ENCODE peak calls at places on chromosomes 11 and 22, in seven cellular contexts. One of them, this sample, is unnamed.

GRCh38 chr11:128026596-128026995 is 560.8 kb downstream of the ETS1 start:
- DNase-seq in mesenchymal stem cell: peak; percentile 98
- DNase-seq in H1: no peak
- DNase-seq in IMR-90: peak; percentile 98
- DNase-seq in H9: no peak
- DNase-seq in trophoblast cell: peak; percentile 95
- DNase-seq in neuronal stem cell: no peak
- DNase-seq in this sample: no peak

GRCh38 chr11:72217856-72218745 is 1.5 kb downstream of the FOLR2 start:
- DNase-seq in trophoblast cell: no peak
- DNase-seq in IMR-90: no peak
- DNase-seq in mesenchymal stem cell: no peak
- DNase-seq in H1: no peak
- DNase-seq in H9: no peak
- DNase-seq in neuronal stem cell: no peak
- DNase-seq in this sample: no peak

GRCh38 chr22:19178065-19178658 is 374 bp downstream of the SLC25A1 start:
- DNase-seq in mesenchymal stem cell: peak; percentile 51
- DNase-seq in H1: peak; percentile 73
- DNase-seq in trophoblast cell: peak; percentile 52
- DNase-seq in neuronal stem cell: peak; percentile 55
- DNase-seq in H9: no peak
- DNase-seq in IMR-90: peak; percentile 11
- DNase-seq in this sample: peak; percentile 46

GRCh38 chr11:8337115-8337386 is 73.4 kb upstream of the LMO1 start:
- DNase-seq in mesenchymal stem cell: no peak
- DNase-seq in H9: no peak
- DNase-seq in neuronal stem cell: no peak
- DNase-seq in IMR-90: no peak
- DNase-seq in trophoblast cell: no peak
- DNase-seq in H1: no peak
- DNase-seq in this sample: no peak

GRCh38 chr22:41661713-41662112 is 27.0 kb downstream of the SNU13 start:
- DNase-seq in mesenchymal stem cell: no peak
- DNase-seq in neuronal stem cell: no peak
- DNase-seq in H9: no peak
- DNase-seq in H1: no peak
- DNase-seq in trophoblast cell: no peak
- DNase-seq in IMR-90: no peak
- DNase-seq in this sample: no peak

GRCh38 chr11:33716236-33716635 is 15.6 kb upstream of the C11orf91 start:
- DNase-seq in mesenchymal stem cell: no peak
- DNase-seq in H9: no peak
- DNase-seq in H1: no peak
- DNase-seq in IMR-90: no peak
- DNase-seq in neuronal stem cell: no peak
- DNase-seq in trophoblast cell: peak; percentile 62
- DNase-seq in this sample: no peak

GRCh38 chr11:46064221-46064620 is 57.0 kb downstream of the PHF21A start:
- DNase-seq in H9: no peak
- DNase-seq in neuronal stem cell: no peak
- DNase-seq in mesenchymal stem cell: peak; percentile 19
- DNase-seq in IMR-90: peak; percentile 64
- DNase-seq in H1: no peak
- DNase-seq in trophoblast cell: peak; percentile 45
- DNase-seq in this sample: peak; percentile 65

GRCh38 chr11:75802022-75802912 is 12.7 kb upstream of the UVRAG start:
- DNase-seq in mesenchymal stem cell: no peak
- DNase-seq in IMR-90: no peak
- DNase-seq in H9: peak; percentile 19
- DNase-seq in trophoblast cell: no peak
- DNase-seq in neuronal stem cell: no peak
- DNase-seq in H1: no peak
- DNase-seq in this sample: no peak

GRCh38 chr11:22508691-22509090 is 116.9 kb downstream of the FANCF start:
- DNase-seq in neuronal stem cell: peak; percentile 31
- DNase-seq in mesenchymal stem cell: no peak
- DNase-seq in H9: no peak
- DNase-seq in IMR-90: no peak
- DNase-seq in trophoblast cell: no peak
- DNase-seq in H1: no peak
- DNase-seq in this sample: no peak

GRCh38 chr11:1520987-1521349 is 34.4 kb upstream of the MOB2 start:
- DNase-seq in IMR-90: no peak
- DNase-seq in trophoblast cell: no peak
- DNase-seq in neuronal stem cell: no peak
- DNase-seq in H1: no peak
- DNase-seq in mesenchymal stem cell: no peak
- DNase-seq in H9: no peak
- DNase-seq in this sample: no peak

GRCh38 chr11:1523077-1523476 is 36.5 kb upstream of the MOB2 start:
- DNase-seq in H9: no peak
- DNase-seq in IMR-90: no peak
- DNase-seq in H1: no peak
- DNase-seq in neuronal stem cell: no peak
- DNase-seq in mesenchymal stem cell: no peak
- DNase-seq in trophoblast cell: peak; percentile 62
- DNase-seq in this sample: no peak

GRCh38 chr11:1521382-1522080 is 35.0 kb upstream of the MOB2 start:
- DNase-seq in trophoblast cell: no peak
- DNase-seq in H9: no peak
- DNase-seq in H1: no peak
- DNase-seq in neuronal stem cell: no peak
- DNase-seq in mesenchymal stem cell: no peak
- DNase-seq in IMR-90: no peak
- DNase-seq in this sample: no peak

GRCh38 chr11:1522081-1522424 is 35.5 kb upstream of the MOB2 start:
- DNase-seq in H1: no peak
- DNase-seq in trophoblast cell: no peak
- DNase-seq in mesenchymal stem cell: no peak
- DNase-seq in IMR-90: no peak
- DNase-seq in neuronal stem cell: no peak
- DNase-seq in H9: no peak
- DNase-seq in this sample: no peak

DNA sequence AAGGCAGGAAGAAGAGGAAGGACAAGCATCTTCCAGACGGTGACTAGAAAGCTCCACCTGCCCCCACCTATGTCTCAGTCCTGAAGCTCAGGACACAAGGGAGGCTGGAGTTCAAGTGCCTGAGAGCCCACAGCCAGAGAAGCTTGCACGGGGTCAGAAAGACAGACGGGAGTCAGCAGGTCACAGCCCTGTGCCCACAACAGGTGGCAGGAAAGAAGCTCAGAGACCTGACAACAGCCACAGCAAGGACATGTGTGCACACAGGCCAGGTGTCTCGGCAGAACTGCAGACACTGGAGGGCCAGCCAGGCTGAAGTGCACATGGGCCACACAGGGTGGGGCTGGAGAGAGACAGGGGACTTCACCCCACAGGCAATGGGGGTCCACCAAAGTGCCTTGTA is 37.2 kb upstream of the MOB2 start:
- DNase-seq in H1: no peak
- DNase-seq in mesenchymal stem cell: no peak
- DNase-seq in trophoblast cell: no peak
- DNase-seq in neuronal stem cell: no peak
- DNase-seq in H9: no peak
- DNase-seq in IMR-90: no peak
- DNase-seq in this sample: no peak
- H2AK5ac ChIP-seq in H1: no peak overlapping the region
- H2AK5ac ChIP-seq in mesenchymal stem cell: no peak overlapping the region
- H2AK5ac ChIP-seq in trophoblast cell: no peak overlapping the region
- H2AK5ac ChIP-seq in neuronal stem cell: no peak overlapping the region
- H2AK5ac ChIP-seq in H9: no peak overlapping the region
- H2AK5ac ChIP-seq in IMR-90: no peak overlapping the region
- H2AK5ac ChIP-seq in this sample: no peak overlapping the region

GRCh38 chr11:62999649-63000048 is 14.9 kb upstream of the SLC22A6 start:
- DNase-seq in mesenchymal stem cell: no peak
- DNase-seq in H9: no peak
- DNase-seq in H1: no peak
- DNase-seq in neuronal stem cell: no peak
- DNase-seq in IMR-90: no peak
- DNase-seq in trophoblast cell: no peak
- DNase-seq in this sample: no peak

GRCh38 chr11:62994775-62995174 is 10.0 kb upstream of the SLC22A6 start:
- DNase-seq in trophoblast cell: peak; percentile 14
- DNase-seq in H1: no peak
- DNase-seq in H9: no peak
- DNase-seq in mesenchymal stem cell: no peak
- DNase-seq in neuronal stem cell: no peak
- DNase-seq in IMR-90: no peak
- DNase-seq in this sample: no peak

GRCh38 chr11:62996271-62996670 is 11.5 kb upstream of the SLC22A6 start:
- DNase-seq in neuronal stem cell: no peak
- DNase-seq in mesenchymal stem cell: no peak
- DNase-seq in trophoblast cell: no peak
- DNase-seq in H9: no peak
- DNase-seq in H1: no peak
- DNase-seq in IMR-90: no peak
- DNase-seq in this sample: no peak

GRCh38 chr11:62999156-62999555 is 14.4 kb upstream of the SLC22A6 start:
- DNase-seq in H9: no peak
- DNase-seq in neuronal stem cell: no peak
- DNase-seq in IMR-90: no peak
- DNase-seq in mesenchymal stem cell: no peak
- DNase-seq in H1: no peak
- DNase-seq in trophoblast cell: no peak
- DNase-seq in this sample: no peak
- H2AK5ac ChIP-seq in H9: no peak overlapping the region
- H2AK5ac ChIP-seq in neuronal stem cell: no peak overlapping the region
- H2AK5ac ChIP-seq in IMR-90: no peak overlapping the region
- H2AK5ac ChIP-seq in mesenchymal stem cell: no peak overlapping the region
- H2AK5ac ChIP-seq in H1: no peak overlapping the region
- H2AK5ac ChIP-seq in trophoblast cell: no peak overlapping the region
- H2AK5ac ChIP-seq in this sample: no peak overlapping the region

GRCh38 chr11:123354371-123354770 is 75.7 kb upstream of the GRAMD1B start:
- DNase-seq in trophoblast cell: no peak
- DNase-seq in H9: no peak
- DNase-seq in neuronal stem cell: no peak
- DNase-seq in H1: no peak
- DNase-seq in IMR-90: no peak
- DNase-seq in mesenchymal stem cell: no peak
- DNase-seq in this sample: no peak
- H2AK5ac ChIP-seq in trophoblast cell: no peak overlapping the region
- H2AK5ac ChIP-seq in H9: no peak overlapping the region
- H2AK5ac ChIP-seq in neuronal stem cell: no peak overlapping the region
- H2AK5ac ChIP-seq in H1: no peak overlapping the region
- H2AK5ac ChIP-seq in IMR-90: no peak overlapping the region
- H2AK5ac ChIP-seq in mesenchymal stem cell: no peak overlapping the region
- H2AK5ac ChIP-seq in this sample: no peak overlapping the region

DNA sequence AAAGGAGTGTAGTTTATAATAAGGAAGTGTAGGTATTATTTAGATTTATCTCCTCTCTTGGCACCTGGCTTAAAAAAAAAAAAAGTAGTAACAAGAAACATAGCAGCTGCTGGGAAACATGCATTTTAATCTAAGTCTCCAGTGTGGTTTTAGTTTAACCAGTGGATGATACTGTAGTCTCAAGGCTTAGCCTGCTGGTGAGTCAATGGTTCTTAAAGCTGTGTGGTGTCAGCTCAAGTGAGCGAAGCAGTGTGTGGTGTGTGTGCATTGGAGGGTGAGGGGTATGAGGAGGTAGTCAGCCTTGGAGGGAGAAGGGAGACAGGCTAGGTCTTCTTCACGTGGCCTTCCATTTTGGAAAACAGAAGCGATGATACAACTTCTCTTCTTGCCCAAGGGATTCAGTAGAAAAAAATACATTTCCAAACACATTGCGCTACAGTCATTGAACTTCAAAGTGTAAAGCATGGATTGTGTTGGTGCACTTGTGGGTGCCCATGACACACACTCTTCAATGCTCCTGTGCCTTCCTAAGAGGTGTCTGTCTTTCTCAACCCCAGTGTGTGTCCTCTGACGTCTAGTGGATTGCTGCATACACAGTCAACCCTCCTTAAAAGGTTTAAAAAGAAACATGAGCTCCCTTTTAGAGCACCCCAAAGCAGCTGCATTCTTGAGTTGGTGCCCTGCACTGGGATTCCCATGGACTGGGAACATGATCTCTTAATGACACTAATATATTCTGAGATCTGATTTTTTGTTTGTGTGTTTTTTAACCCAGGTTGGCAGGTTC is 40.1 kb downstream of the ZBTB16 start:
- DNase-seq in trophoblast cell: no peak
- DNase-seq in IMR-90: no peak
- DNase-seq in H9: no peak
- DNase-seq in neuronal stem cell: no peak
- DNase-seq in H1: no peak
- DNase-seq in mesenchymal stem cell: peak; percentile 59
- DNase-seq in this sample: no peak
- H2AK5ac ChIP-seq in trophoblast cell: no peak overlapping the region
- H2AK5ac ChIP-seq in IMR-90: no peak overlapping the region
- H2AK5ac ChIP-seq in H9: no peak overlapping the region
- H2AK5ac ChIP-seq in neuronal stem cell: no peak overlapping the region
- H2AK5ac ChIP-seq in H1: no peak overlapping the region
- H2AK5ac ChIP-seq in mesenchymal stem cell: no peak overlapping the region
- H2AK5ac ChIP-seq in this sample: no peak overlapping the region

GRCh38 chr22:48523761-48524160 is 1303.9 kb downstream of the BRD1 start:
- DNase-seq in neuronal stem cell: no peak
- DNase-seq in mesenchymal stem cell: no peak
- DNase-seq in trophoblast cell: no peak
- DNase-seq in H9: no peak
- DNase-seq in IMR-90: no peak
- DNase-seq in H1: no peak
- DNase-seq in this sample: no peak
- H2AK5ac ChIP-seq in neuronal stem cell: peak overlapping the region; percentile 14
- H2AK5ac ChIP-seq in mesenchymal stem cell: no peak overlapping the region
- H2AK5ac ChIP-seq in trophoblast cell: no peak overlapping the region
- H2AK5ac ChIP-seq in H9: no peak overlapping the region
- H2AK5ac ChIP-seq in IMR-90: no peak overlapping the region
- H2AK5ac ChIP-seq in H1: no peak overlapping the region
- H2AK5ac ChIP-seq in this sample: no peak overlapping the region

DNA sequence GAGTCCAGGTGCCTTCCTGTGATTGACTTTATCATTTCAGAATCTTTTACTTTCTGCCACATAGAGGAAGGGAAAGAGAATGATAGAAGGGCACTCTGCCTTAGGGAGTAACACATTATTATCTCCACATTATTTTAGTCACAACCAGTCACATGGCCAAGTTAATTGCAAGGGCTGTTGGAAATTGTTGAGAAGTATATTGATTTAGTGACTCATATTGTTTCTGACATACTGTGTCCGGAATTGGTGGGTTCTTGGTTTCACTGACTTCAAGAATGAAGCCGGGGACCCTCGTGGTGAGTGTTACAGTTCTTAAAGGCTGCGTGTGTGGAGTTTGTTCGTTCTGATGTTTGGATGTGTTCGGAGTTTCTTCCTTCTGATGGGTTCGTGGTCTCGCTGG is 8.7 kb downstream of the OR51B4 start:
- DNase-seq in trophoblast cell: no peak
- DNase-seq in neuronal stem cell: no peak
- DNase-seq in H1: no peak
- DNase-seq in H9: no peak
- DNase-seq in mesenchymal stem cell: no peak
- DNase-seq in IMR-90: peak; percentile 28
- DNase-seq in this sample: no peak
- H2AK5ac ChIP-seq in trophoblast cell: no peak overlapping the region
- H2AK5ac ChIP-seq in neuronal stem cell: no peak overlapping the region
- H2AK5ac ChIP-seq in H1: no peak overlapping the region
- H2AK5ac ChIP-seq in H9: no peak overlapping the region
- H2AK5ac ChIP-seq in mesenchymal stem cell: no peak overlapping the region
- H2AK5ac ChIP-seq in IMR-90: peak overlapping the region; percentile 18
- H2AK5ac ChIP-seq in this sample: no peak overlapping the region

DNA sequence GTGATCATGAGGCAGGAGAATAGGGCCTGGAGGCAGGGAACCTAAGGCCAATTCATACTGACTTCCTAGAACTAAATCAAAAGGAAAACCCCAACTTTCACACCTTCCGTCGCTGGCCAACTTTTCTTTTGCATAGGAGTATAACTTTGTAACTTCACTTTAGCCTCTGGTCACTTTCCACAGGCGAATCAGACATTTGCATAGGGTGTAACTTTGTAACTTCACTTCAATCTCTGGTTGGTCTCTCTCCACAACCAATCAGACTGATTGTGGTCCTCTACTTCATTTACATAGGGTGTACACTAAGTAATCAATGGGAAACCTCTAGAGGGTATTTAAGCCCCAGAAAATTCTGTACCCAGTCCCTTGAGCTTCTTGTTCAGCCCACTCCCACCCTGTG is 11.5 kb upstream of the TMPRSS4 start:
- DNase-seq in neuronal stem cell: no peak
- DNase-seq in trophoblast cell: no peak
- DNase-seq in H1: no peak
- DNase-seq in mesenchymal stem cell: no peak
- DNase-seq in H9: no peak
- DNase-seq in IMR-90: no peak
- DNase-seq in this sample: no peak
- H2AK5ac ChIP-seq in neuronal stem cell: no peak overlapping the region
- H2AK5ac ChIP-seq in trophoblast cell: no peak overlapping the region
- H2AK5ac ChIP-seq in H1: no peak overlapping the region
- H2AK5ac ChIP-seq in mesenchymal stem cell: no peak overlapping the region
- H2AK5ac ChIP-seq in H9: no peak overlapping the region
- H2AK5ac ChIP-seq in IMR-90: no peak overlapping the region
- H2AK5ac ChIP-seq in this sample: no peak overlapping the region